ENCODE peak calls at places on chromosome 15, in ten cellular contexts. One of them, this sample, is unnamed.

GRCh38 chr15:84654689-84655453 is 788 bp upstream of the WDR73 start:
- DNase-seq in uterus: peak; percentile 70
- DNase-seq in WERI-Rb-1: peak; percentile 68
- DNase-seq in breast epithelium: peak; percentile 68
- DNase-seq in AG04450: no peak
- DNase-seq in PC-3: peak; percentile 82
- DNase-seq in heart right ventricle: peak; percentile 78
- DNase-seq in endodermal cell: peak; percentile 90
- DNase-seq in HCT116: peak; percentile 66
- DNase-seq in pancreas: peak; percentile 82
- DNase-seq in this sample: peak; percentile 81

GRCh38 chr15:48177383-48177874 is 666 bp downstream of the MYEF2 start:
- DNase-seq in uterus: no peak
- DNase-seq in WERI-Rb-1: no peak
- DNase-seq in breast epithelium: no peak
- DNase-seq in AG04450: no peak
- DNase-seq in PC-3: peak; percentile 42
- DNase-seq in heart right ventricle: no peak
- DNase-seq in endodermal cell: no peak
- DNase-seq in HCT116: no peak
- DNase-seq in pancreas: no peak
- DNase-seq in this sample: no peak

GRCh38 chr15:56832125-56832524 is 86.3 kb upstream of the TCF12 start:
- DNase-seq in uterus: peak; percentile 49
- DNase-seq in WERI-Rb-1: no peak
- DNase-seq in breast epithelium: peak; percentile 82
- DNase-seq in AG04450: no peak
- DNase-seq in PC-3: peak; percentile 78
- DNase-seq in heart right ventricle: peak; percentile 43
- DNase-seq in endodermal cell: no peak
- DNase-seq in HCT116: no peak
- DNase-seq in pancreas: peak; percentile 82
- DNase-seq in this sample: peak; percentile 49

GRCh38 chr15:72205896-72206676 is 8.5 kb upstream of the GRAMD2A start:
- DNase-seq in uterus: no peak
- DNase-seq in WERI-Rb-1: no peak
- DNase-seq in breast epithelium: no peak
- DNase-seq in AG04450: no peak
- DNase-seq in PC-3: no peak
- DNase-seq in heart right ventricle: no peak
- DNase-seq in endodermal cell: peak; percentile 37
- DNase-seq in HCT116: no peak
- DNase-seq in pancreas: no peak
- DNase-seq in this sample: no peak

GRCh38 chr15:35288580-35288979 is 203.5 kb upstream of the NANOGP8 start:
- DNase-seq in uterus: no peak
- DNase-seq in WERI-Rb-1: no peak
- DNase-seq in breast epithelium: no peak
- DNase-seq in AG04450: no peak
- DNase-seq in PC-3: no peak
- DNase-seq in heart right ventricle: no peak
- DNase-seq in endodermal cell: no peak
- DNase-seq in HCT116: no peak
- DNase-seq in pancreas: no peak
- DNase-seq in this sample: no peak

GRCh38 chr15:96593735-96594134 is 263.2 kb downstream of the NR2F2 start:
- DNase-seq in uterus: no peak
- DNase-seq in WERI-Rb-1: no peak
- DNase-seq in breast epithelium: no peak
- DNase-seq in AG04450: no peak
- DNase-seq in PC-3: peak; percentile 7
- DNase-seq in heart right ventricle: no peak
- DNase-seq in endodermal cell: no peak
- DNase-seq in HCT116: no peak
- DNase-seq in pancreas: no peak
- DNase-seq in this sample: no peak

GRCh38 chr15:57387644-57388076 is 11.4 kb downstream of the CGNL1 start:
- DNase-seq in uterus: no peak
- DNase-seq in WERI-Rb-1: peak; percentile 38
- DNase-seq in breast epithelium: no peak
- DNase-seq in AG04450: no peak
- DNase-seq in PC-3: no peak
- DNase-seq in heart right ventricle: no peak
- DNase-seq in endodermal cell: peak; percentile 81
- DNase-seq in HCT116: no peak
- DNase-seq in pancreas: no peak
- DNase-seq in this sample: no peak

GRCh38 chr15:82544431-82544830 is 4.2 kb upstream of the RPS17 start:
- DNase-seq in uterus: no peak
- DNase-seq in WERI-Rb-1: no peak
- DNase-seq in breast epithelium: no peak
- DNase-seq in AG04450: no peak
- DNase-seq in PC-3: no peak
- DNase-seq in heart right ventricle: no peak
- DNase-seq in endodermal cell: no peak
- DNase-seq in HCT116: no peak
- DNase-seq in pancreas: no peak
- DNase-seq in this sample: no peak

DNA sequence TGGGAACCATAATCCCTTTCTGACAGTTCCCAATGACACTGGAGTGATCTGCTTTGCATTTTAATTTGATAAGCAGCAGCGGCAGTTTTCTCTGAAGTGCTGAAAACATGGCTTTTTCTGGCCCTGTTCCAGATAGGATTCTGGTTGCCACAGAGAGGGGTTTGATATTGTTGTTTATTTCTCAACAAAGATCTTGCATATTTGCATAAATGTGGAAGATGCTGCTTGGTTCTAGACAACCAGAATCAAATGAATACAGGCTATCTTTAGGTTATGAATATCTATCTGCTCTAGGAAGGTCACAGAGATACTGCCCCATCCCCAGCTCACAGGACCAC is 137.1 kb downstream of the ZNF609 start:
- DNase-seq in uterus: no peak
- DNase-seq in WERI-Rb-1: no peak
- DNase-seq in breast epithelium: no peak
- DNase-seq in AG04450: no peak
- DNase-seq in PC-3: no peak
- DNase-seq in heart right ventricle: no peak
- DNase-seq in endodermal cell: no peak
- DNase-seq in HCT116: no peak
- DNase-seq in pancreas: no peak
- DNase-seq in this sample: no peak
- H3K27ac ChIP-seq in uterus: peak overlapping the region; percentile 60
- H3K27ac ChIP-seq in WERI-Rb-1: peak overlapping the region; percentile 26
- H3K27ac ChIP-seq in breast epithelium: no peak overlapping the region
- H3K27ac ChIP-seq in AG04450: no peak overlapping the region
- H3K27ac ChIP-seq in PC-3: no peak overlapping the region
- H3K27ac ChIP-seq in heart right ventricle: no peak overlapping the region
- H3K27ac ChIP-seq in endodermal cell: peak overlapping the region; percentile 52
- H3K27ac ChIP-seq in HCT116: no peak overlapping the region
- H3K27ac ChIP-seq in pancreas: no peak overlapping the region
- H3K27ac ChIP-seq in this sample: peak overlapping the region; percentile 11

GRCh38 chr15:52256930-52257733 is 38.5 kb downstream of the MYO5C start:
- DNase-seq in uterus: no peak
- DNase-seq in WERI-Rb-1: peak; percentile 15
- DNase-seq in breast epithelium: no peak
- DNase-seq in AG04450: no peak
- DNase-seq in PC-3: no peak
- DNase-seq in heart right ventricle: no peak
- DNase-seq in endodermal cell: peak; percentile 61
- DNase-seq in HCT116: no peak
- DNase-seq in pancreas: no peak
- DNase-seq in this sample: no peak
- H3K27ac ChIP-seq in uterus: no peak overlapping the region
- H3K27ac ChIP-seq in WERI-Rb-1: peak overlapping the region; percentile 91
- H3K27ac ChIP-seq in breast epithelium: peak overlapping the region; percentile 12
- H3K27ac ChIP-seq in AG04450: peak overlapping the region; percentile 21
- H3K27ac ChIP-seq in PC-3: no peak overlapping the region
- H3K27ac ChIP-seq in heart right ventricle: no peak overlapping the region
- H3K27ac ChIP-seq in endodermal cell: no peak overlapping the region
- H3K27ac ChIP-seq in HCT116: no peak overlapping the region
- H3K27ac ChIP-seq in pancreas: no peak overlapping the region
- H3K27ac ChIP-seq in this sample: peak overlapping the region; percentile 2

GRCh38 chr15:68990755-68991500 is 23.6 kb upstream of the NOX5 start:
- DNase-seq in uterus: no peak
- DNase-seq in WERI-Rb-1: peak; percentile 89
- DNase-seq in breast epithelium: no peak
- DNase-seq in AG04450: no peak
- DNase-seq in PC-3: no peak
- DNase-seq in heart right ventricle: no peak
- DNase-seq in endodermal cell: no peak
- DNase-seq in HCT116: no peak
- DNase-seq in pancreas: no peak
- DNase-seq in this sample: no peak

GRCh38 chr15:68993276-68993675 is 21.2 kb upstream of the NOX5 start:
- DNase-seq in uterus: no peak
- DNase-seq in WERI-Rb-1: no peak
- DNase-seq in breast epithelium: no peak
- DNase-seq in AG04450: no peak
- DNase-seq in PC-3: no peak
- DNase-seq in heart right ventricle: no peak
- DNase-seq in endodermal cell: no peak
- DNase-seq in HCT116: no peak
- DNase-seq in pancreas: no peak
- DNase-seq in this sample: no peak

GRCh38 chr15:68994149-68994548 is 20.3 kb upstream of the NOX5 start:
- DNase-seq in uterus: no peak
- DNase-seq in WERI-Rb-1: no peak
- DNase-seq in breast epithelium: no peak
- DNase-seq in AG04450: no peak
- DNase-seq in PC-3: peak; percentile 77
- DNase-seq in heart right ventricle: no peak
- DNase-seq in endodermal cell: no peak
- DNase-seq in HCT116: no peak
- DNase-seq in pancreas: no peak
- DNase-seq in this sample: no peak

GRCh38 chr15:68991723-68992122 is 22.8 kb upstream of the NOX5 start:
- DNase-seq in uterus: no peak
- DNase-seq in WERI-Rb-1: peak; percentile 92
- DNase-seq in breast epithelium: no peak
- DNase-seq in AG04450: no peak
- DNase-seq in PC-3: no peak
- DNase-seq in heart right ventricle: no peak
- DNase-seq in endodermal cell: no peak
- DNase-seq in HCT116: no peak
- DNase-seq in pancreas: no peak
- DNase-seq in this sample: no peak

DNA sequence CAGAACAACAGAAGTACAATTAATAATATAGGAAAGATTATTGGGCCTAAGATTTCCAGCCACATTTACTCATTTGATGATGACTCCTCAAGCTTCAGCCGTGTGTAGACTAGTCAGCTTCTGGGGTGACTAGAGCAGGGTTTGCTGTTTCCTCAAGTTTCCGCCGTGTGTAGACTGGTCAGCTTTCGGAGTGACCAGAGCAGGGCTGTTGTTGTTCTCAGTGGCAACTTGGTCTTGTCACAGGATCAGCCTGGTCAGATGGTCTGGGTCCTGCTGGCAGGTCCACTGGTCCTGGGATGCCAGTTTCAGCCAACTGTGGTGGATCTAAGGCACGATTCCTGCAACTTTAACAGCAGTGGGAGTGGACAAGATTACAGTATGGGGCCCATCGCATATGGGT is 21.8 kb upstream of the NOX5 start:
- DNase-seq in uterus: no peak
- DNase-seq in WERI-Rb-1: no peak
- DNase-seq in breast epithelium: no peak
- DNase-seq in AG04450: no peak
- DNase-seq in PC-3: no peak
- DNase-seq in heart right ventricle: no peak
- DNase-seq in endodermal cell: no peak
- DNase-seq in HCT116: no peak
- DNase-seq in pancreas: no peak
- DNase-seq in this sample: no peak
- H3K27ac ChIP-seq in uterus: no peak overlapping the region
- H3K27ac ChIP-seq in WERI-Rb-1: peak overlapping the region; percentile 100
- H3K27ac ChIP-seq in breast epithelium: no peak overlapping the region
- H3K27ac ChIP-seq in AG04450: no peak overlapping the region
- H3K27ac ChIP-seq in PC-3: no peak overlapping the region
- H3K27ac ChIP-seq in heart right ventricle: no peak overlapping the region
- H3K27ac ChIP-seq in endodermal cell: no peak overlapping the region
- H3K27ac ChIP-seq in HCT116: no peak overlapping the region
- H3K27ac ChIP-seq in pancreas: no peak overlapping the region
- H3K27ac ChIP-seq in this sample: no peak overlapping the region

GRCh38 chr15:77817434-77817833 is 184.7 kb upstream of the LINGO1 start:
- DNase-seq in uterus: no peak
- DNase-seq in WERI-Rb-1: no peak
- DNase-seq in breast epithelium: no peak
- DNase-seq in AG04450: no peak
- DNase-seq in PC-3: no peak
- DNase-seq in heart right ventricle: no peak
- DNase-seq in endodermal cell: no peak
- DNase-seq in HCT116: no peak
- DNase-seq in pancreas: no peak
- DNase-seq in this sample: no peak

GRCh38 chr15:77819841-77820728 is 187.4 kb upstream of the LINGO1 start:
- DNase-seq in uterus: no peak
- DNase-seq in WERI-Rb-1: peak; percentile 87
- DNase-seq in breast epithelium: no peak
- DNase-seq in AG04450: no peak
- DNase-seq in PC-3: peak; percentile 9
- DNase-seq in heart right ventricle: no peak
- DNase-seq in endodermal cell: peak; percentile 90
- DNase-seq in HCT116: peak; percentile 38
- DNase-seq in pancreas: no peak
- DNase-seq in this sample: no peak

GRCh38 chr15:77818484-77819270 is 186.0 kb upstream of the LINGO1 start:
- DNase-seq in uterus: no peak
- DNase-seq in WERI-Rb-1: peak; percentile 77
- DNase-seq in breast epithelium: no peak
- DNase-seq in AG04450: no peak
- DNase-seq in PC-3: no peak
- DNase-seq in heart right ventricle: no peak
- DNase-seq in endodermal cell: peak; percentile 71
- DNase-seq in HCT116: no peak
- DNase-seq in pancreas: no peak
- DNase-seq in this sample: no peak

GRCh38 chr15:77821188-77821958 is 188.7 kb upstream of the LINGO1 start:
- DNase-seq in uterus: no peak
- DNase-seq in WERI-Rb-1: peak; percentile 81
- DNase-seq in breast epithelium: peak; percentile 24
- DNase-seq in AG04450: peak; percentile 18
- DNase-seq in PC-3: peak; percentile 54
- DNase-seq in heart right ventricle: peak; percentile 54
- DNase-seq in endodermal cell: peak; percentile 93
- DNase-seq in HCT116: peak; percentile 37
- DNase-seq in pancreas: peak; percentile 52
- DNase-seq in this sample: peak; percentile 42

DNA sequence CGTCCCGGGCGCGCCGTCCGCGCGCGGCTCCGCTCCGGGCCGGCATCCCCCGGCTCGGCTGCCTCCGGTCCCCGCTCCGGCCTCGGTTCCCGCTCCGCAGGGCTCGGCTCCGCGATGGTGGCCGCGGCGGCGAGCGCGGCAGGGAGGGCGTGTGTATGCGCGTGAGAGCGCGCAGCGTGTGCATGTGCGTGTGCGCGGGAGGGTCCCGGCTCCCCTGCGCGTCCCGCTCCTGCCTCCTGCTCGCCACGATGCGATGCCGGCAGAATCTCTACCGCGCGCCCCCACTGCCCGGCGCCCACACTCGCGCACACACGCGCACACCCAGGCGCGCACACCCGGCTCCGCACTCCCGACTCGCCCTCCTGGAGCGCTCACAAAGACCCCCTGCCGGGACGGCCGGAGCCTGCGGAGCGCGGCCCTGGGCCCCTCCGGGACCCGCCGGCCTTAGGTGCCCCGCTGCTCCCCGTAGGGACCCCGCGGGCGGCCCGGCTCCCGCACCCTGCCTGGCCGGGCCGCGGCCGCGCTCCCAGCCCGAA is 186.6 kb upstream of the LINGO1 start:
- DNase-seq in uterus: no peak
- DNase-seq in WERI-Rb-1: peak; percentile 65
- DNase-seq in breast epithelium: no peak
- DNase-seq in AG04450: no peak
- DNase-seq in PC-3: no peak
- DNase-seq in heart right ventricle: no peak
- DNase-seq in endodermal cell: peak; percentile 66
- DNase-seq in HCT116: no peak
- DNase-seq in pancreas: no peak
- DNase-seq in this sample: no peak
- H3K27ac ChIP-seq in uterus: no peak overlapping the region
- H3K27ac ChIP-seq in WERI-Rb-1: peak overlapping the region; percentile 77
- H3K27ac ChIP-seq in breast epithelium: no peak overlapping the region
- H3K27ac ChIP-seq in AG04450: no peak overlapping the region
- H3K27ac ChIP-seq in PC-3: no peak overlapping the region
- H3K27ac ChIP-seq in heart right ventricle: no peak overlapping the region
- H3K27ac ChIP-seq in endodermal cell: no peak overlapping the region
- H3K27ac ChIP-seq in HCT116: peak overlapping the region; percentile 15
- H3K27ac ChIP-seq in pancreas: no peak overlapping the region
- H3K27ac ChIP-seq in this sample: no peak overlapping the region